ENCODE peak calls at places on chromosomes 7 and 10, in four cellular contexts. One of them, this sample, is unnamed. For H3K9me3, the result is how much of the 10 kb centered on the place peaks cover.

GRCh38 chr10:20714518-20714917 is 182.6 kb downstream of the NEBL start:
- DNase-seq in mammary epithelial cell: peak
- DNase-seq in heart right ventricle: no peak
- DNase-seq in colonic mucosa: no peak
- DNase-seq in this sample: no peak

GRCh38 chr10:65941098-65941655 is 984.7 kb upstream of the LRRTM3 start:
- DNase-seq in mammary epithelial cell: no peak
- DNase-seq in heart right ventricle: no peak
- DNase-seq in colonic mucosa: no peak
- DNase-seq in this sample: no peak

GRCh38 chr7:142889825-142890224 is 4.3 kb upstream of the TRPV6 start:
- DNase-seq in colonic mucosa: no peak
- DNase-seq in heart right ventricle: no peak
- DNase-seq in mammary epithelial cell: no peak
- DNase-seq in this sample: no peak

GRCh38 chr7:100745184-100745583 is 11.8 kb downstream of the ZAN start:
- DNase-seq in heart right ventricle: peak
- DNase-seq in mammary epithelial cell: peak
- DNase-seq in colonic mucosa: no peak
- DNase-seq in this sample: peak

GRCh38 chr7:768881-769504 is 41.9 kb upstream of the PRKAR1B start:
- DNase-seq in heart right ventricle: peak
- DNase-seq in colonic mucosa: no peak
- DNase-seq in mammary epithelial cell: no peak
- DNase-seq in this sample: no peak

GRCh38 chr7:150941351-150941982 is 36.7 kb downstream of the KCNH2 start:
- DNase-seq in colonic mucosa: peak
- DNase-seq in heart right ventricle: no peak
- DNase-seq in mammary epithelial cell: no peak
- DNase-seq in this sample: no peak

GRCh38 chr10:78851652-78852051 is 217.1 kb upstream of the ZMIZ1 start:
- DNase-seq in colonic mucosa: no peak
- DNase-seq in heart right ventricle: no peak
- DNase-seq in mammary epithelial cell: no peak
- DNase-seq in this sample: no peak

GRCh38 chr7:13822678-13823077 is 166.8 kb downstream of the ETV1 start:
- DNase-seq in heart right ventricle: no peak
- DNase-seq in mammary epithelial cell: peak
- DNase-seq in colonic mucosa: no peak
- DNase-seq in this sample: no peak

GRCh38 chr10:89373916-89374711 is 3.7 kb upstream of the IFIT1B start:
- DNase-seq in heart right ventricle: peak
- DNase-seq in colonic mucosa: peak
- DNase-seq in mammary epithelial cell: peak
- DNase-seq in this sample: peak

GRCh38 chr7:55992346-55992745 is 28.0 kb downstream of the NIPSNAP2 start:
- DNase-seq in mammary epithelial cell: no peak
- DNase-seq in heart right ventricle: no peak
- DNase-seq in colonic mucosa: no peak
- DNase-seq in this sample: no peak

GRCh38 chr7:101815826-101816488 is 1.5 kb upstream of the CUX1 start:
- DNase-seq in colonic mucosa: peak
- DNase-seq in mammary epithelial cell: peak
- DNase-seq in heart right ventricle: peak
- DNase-seq in this sample: peak

GRCh38 chr7:107201795-107202450 is 33.1 kb downstream of the HBP1 start:
- DNase-seq in heart right ventricle: peak
- DNase-seq in mammary epithelial cell: peak
- DNase-seq in colonic mucosa: peak
- DNase-seq in this sample: no peak

GRCh38 chr7:6179620-6180343 is 92.6 kb downstream of the CYTH3 start:
- DNase-seq in heart right ventricle: no peak
- DNase-seq in colonic mucosa: no peak
- DNase-seq in mammary epithelial cell: no peak
- DNase-seq in this sample: no peak

GRCh38 chr7:144835166-144835611 is 664 bp downstream of the TPK1 start:
- DNase-seq in heart right ventricle: peak
- DNase-seq in mammary epithelial cell: peak
- DNase-seq in colonic mucosa: peak
- DNase-seq in this sample: no peak

GRCh38 chr10:22268503-22268902 is 47.7 kb upstream of the COMMD3 start:
- DNase-seq in heart right ventricle: no peak
- DNase-seq in colonic mucosa: no peak
- DNase-seq in mammary epithelial cell: no peak
- DNase-seq in this sample: no peak

GRCh38 chr7:32088336-32088975 is 18.2 kb upstream of the PDE1C start:
- DNase-seq in mammary epithelial cell: no peak
- DNase-seq in heart right ventricle: peak
- DNase-seq in colonic mucosa: no peak
- DNase-seq in this sample: no peak

GRCh38 chr10:21191512-21191911 is 294.4 kb upstream of the NEBL start:
- DNase-seq in colonic mucosa: no peak
- DNase-seq in mammary epithelial cell: peak
- DNase-seq in heart right ventricle: no peak
- DNase-seq in this sample: no peak

GRCh38 chr10:110273474-110273873 is 31.2 kb downstream of the SMNDC1 start:
- DNase-seq in mammary epithelial cell: peak
- DNase-seq in colonic mucosa: no peak
- DNase-seq in heart right ventricle: peak
- DNase-seq in this sample: no peak

GRCh38 chr7:31553636-31554035 is 39.7 kb downstream of the ITPRID1 start:
- DNase-seq in colonic mucosa: no peak
- DNase-seq in heart right ventricle: no peak
- DNase-seq in mammary epithelial cell: no peak
- DNase-seq in this sample: no peak

GRCh38 chr10:47380341-47381215 is 3.5 kb downstream of the ZNF488 start:
- DNase-seq in colonic mucosa: peak
- DNase-seq in heart right ventricle: no peak
- DNase-seq in mammary epithelial cell: no peak
- DNase-seq in this sample: no peak

GRCh38 chr10:48503293-48503911 is 101.5 kb downstream of the ARHGAP22 start:
- DNase-seq in heart right ventricle: no peak
- DNase-seq in mammary epithelial cell: no peak
- DNase-seq in colonic mucosa: peak
- DNase-seq in this sample: peak

GRCh38 chr10:8049874-8050560 is 4.5 kb upstream of the GATA3 start:
- DNase-seq in heart right ventricle: no peak
- DNase-seq in mammary epithelial cell: peak
- DNase-seq in colonic mucosa: no peak
- DNase-seq in this sample: no peak

GRCh38 chr7:155819186-155819585 is 6.9 kb upstream of the SHH start:
- DNase-seq in mammary epithelial cell: no peak
- DNase-seq in heart right ventricle: no peak
- DNase-seq in colonic mucosa: no peak
- DNase-seq in this sample: no peak

DNA sequence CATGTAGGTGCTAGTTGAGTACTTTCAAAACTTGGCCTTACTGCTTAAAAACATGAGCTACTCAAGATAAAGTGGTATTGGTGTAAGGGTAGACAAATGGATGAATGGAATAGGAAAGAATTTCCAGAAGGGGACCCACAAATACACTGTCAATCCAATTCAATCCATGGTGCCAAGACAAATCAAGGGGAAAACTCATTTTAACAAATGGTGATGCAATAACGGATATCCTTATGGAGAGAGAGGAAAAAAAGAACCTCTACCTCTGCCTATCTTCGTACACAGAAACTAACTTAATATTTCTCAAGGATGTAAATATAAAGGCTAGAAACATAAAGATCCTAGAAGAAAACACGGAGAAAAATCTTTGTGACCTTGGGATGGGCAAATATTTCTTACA is 123.8 kb upstream of the RSU1 start:
- DNase-seq in colonic mucosa: no peak
- DNase-seq in mammary epithelial cell: no peak
- DNase-seq in heart right ventricle: no peak
- DNase-seq in this sample: no peak
- H3K9me3 ChIP-seq in colonic mucosa: under half
- H3K9me3 ChIP-seq in mammary epithelial cell: under half
- H3K9me3 ChIP-seq in heart right ventricle: under half
- H3K9me3 ChIP-seq in this sample: under half

GRCh38 chr10:130989670-130990247 is 321.8 kb downstream of the TCERG1L start:
- DNase-seq in colonic mucosa: no peak
- DNase-seq in heart right ventricle: no peak
- DNase-seq in mammary epithelial cell: no peak
- DNase-seq in this sample: no peak

GRCh38 chr10:130985158-130985753 is 326.3 kb downstream of the TCERG1L start:
- DNase-seq in heart right ventricle: no peak
- DNase-seq in mammary epithelial cell: no peak
- DNase-seq in colonic mucosa: no peak
- DNase-seq in this sample: no peak

GRCh38 chr10:130987401-130987800 is 324.1 kb downstream of the TCERG1L start:
- DNase-seq in colonic mucosa: no peak
- DNase-seq in mammary epithelial cell: no peak
- DNase-seq in heart right ventricle: no peak
- DNase-seq in this sample: no peak

GRCh38 chr10:130984686-130985085 is 326.8 kb downstream of the TCERG1L start:
- DNase-seq in mammary epithelial cell: no peak
- DNase-seq in colonic mucosa: no peak
- DNase-seq in heart right ventricle: no peak
- DNase-seq in this sample: no peak

GRCh38 chr10:130986828-130987227 is 324.7 kb downstream of the TCERG1L start:
- DNase-seq in heart right ventricle: no peak
- DNase-seq in mammary epithelial cell: no peak
- DNase-seq in colonic mucosa: no peak
- DNase-seq in this sample: no peak
- H3K9me3 ChIP-seq in heart right ventricle: under half
- H3K9me3 ChIP-seq in mammary epithelial cell: under half
- H3K9me3 ChIP-seq in colonic mucosa: under half
- H3K9me3 ChIP-seq in this sample: under half

GRCh38 chr7:111509298-111509697 is 53.0 kb downstream of the IMMP2L start:
- DNase-seq in heart right ventricle: no peak
- DNase-seq in mammary epithelial cell: no peak
- DNase-seq in colonic mucosa: no peak
- DNase-seq in this sample: no peak
- H3K9me3 ChIP-seq in heart right ventricle: under half
- H3K9me3 ChIP-seq in mammary epithelial cell: under half
- H3K9me3 ChIP-seq in colonic mucosa: under half
- H3K9me3 ChIP-seq in this sample: under half

DNA sequence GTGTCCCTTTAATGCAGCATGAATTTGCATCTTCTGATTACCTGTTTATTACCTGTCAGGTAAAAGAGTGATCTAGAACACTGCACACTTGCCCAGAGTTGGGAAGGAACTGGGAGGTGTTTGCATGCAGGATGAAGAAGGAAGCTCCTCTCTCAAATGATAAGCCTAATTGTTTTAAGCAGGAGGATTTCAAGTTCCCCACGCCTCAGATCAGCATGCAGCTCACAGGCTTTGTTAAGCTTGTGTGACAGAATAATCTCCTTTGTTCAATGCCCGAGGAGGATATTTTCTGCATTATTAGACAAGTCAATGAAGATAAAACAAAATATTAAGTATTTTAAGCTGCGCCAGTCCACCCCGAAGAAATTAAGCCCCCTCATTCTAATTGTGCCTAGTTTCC is 375.7 kb downstream of the GALNT17 start:
- DNase-seq in heart right ventricle: no peak
- DNase-seq in mammary epithelial cell: no peak
- DNase-seq in colonic mucosa: no peak
- DNase-seq in this sample: no peak
- H3K9me3 ChIP-seq in heart right ventricle: under half
- H3K9me3 ChIP-seq in mammary epithelial cell: under half
- H3K9me3 ChIP-seq in colonic mucosa: under half
- H3K9me3 ChIP-seq in this sample: under half

GRCh38 chr10:128609460-128609859 is 483.2 kb upstream of the MKI67 start:
- DNase-seq in mammary epithelial cell: no peak
- DNase-seq in colonic mucosa: peak
- DNase-seq in heart right ventricle: no peak
- DNase-seq in this sample: no peak

GRCh38 chr10:128612631-128613030 is 486.4 kb upstream of the MKI67 start:
- DNase-seq in colonic mucosa: no peak
- DNase-seq in mammary epithelial cell: no peak
- DNase-seq in heart right ventricle: no peak
- DNase-seq in this sample: no peak

GRCh38 chr10:128606041-128606440 is 479.8 kb upstream of the MKI67 start:
- DNase-seq in colonic mucosa: no peak
- DNase-seq in mammary epithelial cell: no peak
- DNase-seq in heart right ventricle: no peak
- DNase-seq in this sample: no peak

GRCh38 chr10:128608791-128609190 is 482.6 kb upstream of the MKI67 start:
- DNase-seq in mammary epithelial cell: no peak
- DNase-seq in heart right ventricle: no peak
- DNase-seq in colonic mucosa: no peak
- DNase-seq in this sample: no peak

GRCh38 chr10:128610113-128610512 is 483.9 kb upstream of the MKI67 start:
- DNase-seq in mammary epithelial cell: no peak
- DNase-seq in heart right ventricle: no peak
- DNase-seq in colonic mucosa: no peak
- DNase-seq in this sample: no peak
- H3K9me3 ChIP-seq in mammary epithelial cell: under half
- H3K9me3 ChIP-seq in heart right ventricle: under half
- H3K9me3 ChIP-seq in colonic mucosa: under half
- H3K9me3 ChIP-seq in this sample: under half

DNA sequence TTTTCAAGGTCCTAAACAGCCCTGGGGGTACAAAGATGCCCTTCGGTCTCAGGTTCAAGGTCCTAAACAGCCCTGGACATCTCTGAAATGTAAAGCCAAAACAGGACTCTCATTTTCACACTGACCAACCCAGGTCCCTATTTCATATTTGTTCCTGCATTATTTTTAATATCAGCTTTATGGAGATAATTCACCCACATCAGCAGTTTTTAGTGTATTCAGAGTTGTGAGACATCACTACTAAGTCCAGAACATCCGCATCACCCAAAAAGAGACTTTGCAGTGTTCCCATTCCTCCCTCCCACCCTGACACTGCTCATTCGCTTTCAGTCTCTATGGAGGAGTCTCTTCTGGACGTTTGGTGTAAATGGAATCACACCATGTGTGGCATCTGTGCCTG is 420.2 kb downstream of the PTPRN2 start:
- DNase-seq in mammary epithelial cell: no peak
- DNase-seq in colonic mucosa: no peak
- DNase-seq in heart right ventricle: no peak
- DNase-seq in this sample: no peak
- H3K9me3 ChIP-seq in mammary epithelial cell: under half
- H3K9me3 ChIP-seq in colonic mucosa: under half
- H3K9me3 ChIP-seq in heart right ventricle: under half
- H3K9me3 ChIP-seq in this sample: under half

GRCh38 chr7:157614457-157615020 is 277.7 kb downstream of the DNAJB6 start:
- DNase-seq in heart right ventricle: no peak
- DNase-seq in colonic mucosa: no peak
- DNase-seq in mammary epithelial cell: no peak
- DNase-seq in this sample: no peak
- H3K9me3 ChIP-seq in heart right ventricle: under half
- H3K9me3 ChIP-seq in colonic mucosa: under half
- H3K9me3 ChIP-seq in mammary epithelial cell: under half
- H3K9me3 ChIP-seq in this sample: under half

DNA sequence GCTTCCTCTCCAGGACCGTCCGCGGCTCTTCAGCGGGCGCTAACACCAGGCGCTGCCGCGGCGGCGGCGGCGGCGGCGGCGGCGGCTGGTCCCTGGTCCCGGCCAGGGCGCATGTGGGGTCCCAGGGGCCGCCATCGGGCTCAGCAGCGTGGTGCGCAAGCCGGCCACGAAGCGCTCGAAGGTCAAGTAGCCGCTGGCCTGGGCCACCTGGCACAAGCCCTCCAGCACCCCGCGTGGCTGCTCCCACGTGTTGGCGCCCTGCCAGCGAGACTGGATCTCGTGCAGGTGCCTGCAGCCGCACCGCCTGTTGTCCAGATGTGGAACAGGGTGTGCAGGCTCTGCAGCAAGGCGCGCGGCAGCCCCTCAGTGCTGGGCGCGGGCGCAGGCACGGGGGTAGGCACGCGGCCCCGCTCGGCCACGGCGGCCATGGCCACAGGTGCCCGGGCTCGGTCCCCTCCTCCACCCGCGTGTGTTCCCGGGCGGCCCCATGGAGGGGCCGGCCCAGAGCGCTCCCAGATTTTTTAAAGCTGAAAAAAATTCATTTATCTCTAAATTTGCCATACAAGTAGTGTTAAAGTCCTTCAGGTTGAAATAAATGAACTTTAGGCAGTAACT is 884.2 kb upstream of the ZNF722 start:
- DNase-seq in colonic mucosa: no peak
- DNase-seq in heart right ventricle: no peak
- DNase-seq in mammary epithelial cell: no peak
- DNase-seq in this sample: no peak
- H3K9me3 ChIP-seq in colonic mucosa: under half
- H3K9me3 ChIP-seq in heart right ventricle: under half
- H3K9me3 ChIP-seq in mammary epithelial cell: under half
- H3K9me3 ChIP-seq in this sample: under half

This sample was measured in SJSA1.